ENCODE peak calls at places on chromosomes 1 and 21, in five cellular contexts. I is nephron progenitor cell, M is neural progenitor cell, P is H9, O is suprapubic skin. C is an unnamed sample.

GRCh38 chr1:230939806-230940489 is 38.7 kb downstream of the TTC13 start:
- DNase-seq in I (no peak), M (no peak), P (no peak), O (no peak), C (no peak)

GRCh38 chr1:206728588-206728987 is 42.0 kb upstream of the IL19 start:
- DNase-seq in I (no peak), M (no peak), P (no peak), O (no peak), C (no peak)

GRCh38 chr1:150168960-150169565 is 19.3 kb downstream of the PLEKHO1 start:
- DNase-seq in I (peak; percentile 79), M (peak; percentile 73), P (peak; percentile 73), O (peak; percentile 85), C (peak; percentile 81)

GRCh38 chr1:231584117-231584516 is 42.5 kb upstream of the DISC1 start:
- DNase-seq in I (no peak), M (no peak), P (no peak), O (no peak), C (no peak)

GRCh38 chr1:104132386-104132973 is 382.8 kb downstream of the AMY1C start:
- DNase-seq in I (peak; percentile 17), M (peak; percentile 68), P (peak; percentile 41), O (no peak), C (no peak)

GRCh38 chr1:103284270-103284669 is 175.9 kb upstream of the COL11A1 start:
- DNase-seq in I (no peak), M (no peak), P (no peak), O (no peak), C (no peak)

GRCh38 chr1:151369621-151370048 is 2.9 kb downstream of the SELENBP1 start:
- DNase-seq in I (no peak), M (no peak), P (no peak), O (no peak), C (no peak)

GRCh38 chr1:213244664-213245091 is 193.6 kb downstream of the RPS6KC1 start:
- DNase-seq in I (peak; percentile 47), M (peak; percentile 68), P (no peak), O (no peak), C (no peak)

GRCh38 chr1:179021873-179022272 is 3.8 kb upstream of the FAM20B start:
- DNase-seq in I (no peak), M (no peak), P (no peak), O (no peak), C (no peak)

GRCh38 chr1:24720152-24720551 is 25.1 kb upstream of the CLIC4 start:
- DNase-seq in I (no peak), M (no peak), P (no peak), O (peak; percentile 86), C (no peak)

GRCh38 chr1:173205146-173206051 is 1.7 kb downstream of the TNFSF4 start:
- DNase-seq in I (no peak), M (no peak), P (no peak), O (no peak), C (no peak)

GRCh38 chr1:228276901-228277490 is 69.2 kb downstream of the OBSCN start:
- DNase-seq in I (no peak), M (no peak), P (peak; percentile 34), O (no peak), C (no peak)

GRCh38 chr21:14585122-14585521 is 39.0 kb upstream of the SAMSN1 start:
- DNase-seq in I (no peak), M (no peak), P (no peak), O (no peak), C (no peak)

GRCh38 chr21:14582934-14583628 is 37.0 kb upstream of the SAMSN1 start:
- DNase-seq in I (no peak), M (no peak), P (no peak), O (no peak), C (no peak)

GRCh38 chr21:14583629-14584251 is 37.6 kb upstream of the SAMSN1 start:
- DNase-seq in I (no peak), M (no peak), P (no peak), O (no peak), C (no peak)

GRCh38 chr21:14581902-14582457 is 35.9 kb upstream of the SAMSN1 start:
- DNase-seq in I (no peak), M (no peak), P (no peak), O (no peak), C (no peak)

DNA sequence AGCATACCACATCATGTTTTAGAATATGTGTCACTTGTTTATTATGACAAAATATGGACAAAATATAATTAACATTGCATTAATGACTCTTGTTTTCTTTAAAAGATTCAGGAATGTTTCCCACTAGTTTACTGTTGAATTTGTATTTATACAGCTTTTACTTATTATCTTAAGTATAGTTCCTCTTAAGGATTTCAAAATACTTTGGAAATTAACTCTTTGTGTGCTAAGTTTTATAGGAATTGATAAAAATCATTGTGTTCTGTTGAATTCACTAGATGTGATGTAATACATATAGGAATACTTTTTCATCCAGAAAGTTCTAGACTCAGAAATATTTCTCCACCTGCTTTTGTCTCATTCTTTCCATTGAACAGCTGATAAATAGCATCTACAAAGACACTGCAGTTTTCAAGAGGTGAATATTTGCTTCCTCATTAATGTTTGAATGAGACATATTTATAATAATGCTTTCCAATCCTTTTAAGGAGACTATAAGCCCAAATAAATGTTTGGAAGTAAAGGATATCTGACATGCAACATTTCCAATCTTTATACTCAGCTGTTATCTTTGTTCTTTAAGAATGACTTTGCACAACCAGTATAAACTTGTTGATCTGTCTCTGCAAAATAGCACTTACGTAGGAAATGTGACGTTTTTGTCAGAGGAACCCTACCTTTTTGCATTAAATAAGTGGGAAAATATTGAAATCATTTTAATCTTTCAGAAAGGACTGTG is 38.4 kb upstream of the SAMSN1 start:
- DNase-seq in I (no peak), M (no peak), P (no peak), O (no peak), C (no peak)
- TF ChIP-seq CTCF in I (no peak), M (no peak), P (no peak), O (no peak), C (no peak)

GRCh38 chr1:10788592-10789006 is 7.8 kb downstream of the CASZ1 start:
- DNase-seq in I (peak; percentile 44), M (peak; percentile 73), P (peak; percentile 65), O (no peak), C (peak; percentile 48)
- TF ChIP-seq CTCF in I (peak; percentile 26), M (peak; percentile 53), P (peak; percentile 58), O (no peak), C (no peak)

GRCh38 chr1:234362558-234362957 is 10.7 kb upstream of the COA6 start:
- DNase-seq in I (no peak), M (no peak), P (no peak), O (no peak), C (no peak)

GRCh38 chr1:234355782-234356510 is 17.3 kb upstream of the COA6 start:
- DNase-seq in I (no peak), M (no peak), P (no peak), O (no peak), C (no peak)

GRCh38 chr1:234361102-234361603 is 12.1 kb upstream of the COA6 start:
- DNase-seq in I (no peak), M (no peak), P (no peak), O (no peak), C (no peak)

GRCh38 chr1:234357831-234358230 is 15.4 kb upstream of the COA6 start:
- DNase-seq in I (no peak), M (no peak), P (no peak), O (no peak), C (no peak)
- TF ChIP-seq CTCF in I (no peak), M (no peak), P (no peak), O (no peak), C (no peak)

GRCh38 chr1:3577711-3578432 is 33.4 kb downstream of the MEGF6 start:
- DNase-seq in I (no peak), M (no peak), P (no peak), O (no peak), C (no peak)
- TF ChIP-seq CTCF in I (no peak), M (no peak), P (no peak), O (no peak), C (no peak)

GRCh38 chr1:182029379-182030331 is 31.9 kb downstream of the ZNF648 start:
- DNase-seq in I (peak; percentile 99), M (peak; percentile 99), P (peak; percentile 99), O (peak; percentile 99), C (peak; percentile 98)
- TF ChIP-seq CTCF in I (peak; percentile 29), M (peak; percentile 58), P (peak; percentile 60), O (no peak), C (peak; percentile 66)

GRCh38 chr1:106266786-106267185 is 789.7 kb upstream of the PRMT6 start:
- DNase-seq in I (no peak), M (no peak), P (no peak), O (no peak), C (no peak)

GRCh38 chr1:106268070-106268469 is 788.4 kb upstream of the PRMT6 start:
- DNase-seq in I (peak; percentile 8), M (peak; percentile 9), P (no peak), O (no peak), C (no peak)
- TF ChIP-seq CTCF in I (no peak), M (peak; percentile 37), P (peak; percentile 32), O (no peak), C (peak; percentile 18)

DNA sequence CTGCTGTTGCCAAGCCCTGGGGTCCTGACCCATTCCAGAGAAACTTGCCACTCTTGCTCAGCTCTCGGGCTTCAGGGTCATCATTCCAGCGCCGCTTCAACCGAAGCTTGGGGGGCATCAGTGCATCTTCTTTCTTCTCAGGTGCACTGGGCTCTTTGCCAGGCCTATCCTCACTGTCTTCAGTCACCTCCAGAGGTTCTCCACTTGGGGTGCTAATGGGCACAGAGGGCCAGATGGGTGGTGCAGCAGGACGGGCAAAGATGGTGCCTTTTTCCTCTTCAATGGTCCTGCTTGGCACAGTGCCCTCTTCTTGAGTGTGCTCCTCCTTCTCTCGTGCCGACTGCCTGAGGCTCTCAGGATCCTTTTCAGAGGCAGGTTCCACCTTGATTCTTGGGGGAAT is 13.3 kb downstream of the ETV3 start:
- DNase-seq in I (no peak), M (no peak), P (no peak), O (no peak), C (no peak)
- TF ChIP-seq CTCF in I (no peak), M (no peak), P (peak; percentile 27), O (no peak), C (no peak)

GRCh38 chr1:99648107-99648506 is 2.2 kb downstream of the PALMD start:
- DNase-seq in I (no peak), M (no peak), P (peak; percentile 36), O (no peak), C (no peak)
- TF ChIP-seq CTCF in I (no peak), M (peak; percentile 24), P (peak; percentile 49), O (no peak), C (peak; percentile 9)